ENCODE peak calls at places on chromosomes 11 and 22, in nine cellular contexts. E is activated naive CD8-positive, alpha-beta T cell treated with anti-CD3 and anti-CD28 coated beads for 36 hours; X is NCI-H1092 treated with DMSO at 0.1 percent for 48 hours; G is kidney epithelial cell; I is upper lobe of left lung; V is skeletal muscle cell; L is A549; A is iPS DF 6.9; N is HCT116. U is an unnamed sample.

GRCh38 chr11:61020706-61021235 is 49.3 kb downstream of the CD6 start:
- DNase-seq in E (no peak), X (no peak), G (no peak), I (no peak), V (no peak), L (no peak), A (no peak), N (no peak), U (no peak)

GRCh38 chr22:40512426-40513136 is 123.9 kb downstream of the MRTFA start:
- DNase-seq in E (no peak), X (no peak), G (peak; percentile 92), I (no peak), V (peak; percentile 99), L (peak; percentile 40), A (no peak), N (no peak), U (no peak)

GRCh38 chr22:50517495-50518260 is 7.7 kb downstream of the SCO2 start:
- DNase-seq in E (no peak), X (no peak), G (no peak), I (no peak), V (no peak), L (no peak), A (no peak), N (no peak), U (no peak)

GRCh38 chr22:24412274-24412673 is 15.1 kb upstream of the ADORA2A start:
- DNase-seq in E (no peak), X (no peak), G (no peak), I (no peak), V (no peak), L (no peak), A (no peak), N (no peak), U (no peak)

GRCh38 chr11:58771458-58771855 is 39.7 kb upstream of the GLYAT start:
- DNase-seq in E (no peak), X (no peak), G (no peak), I (no peak), V (no peak), L (no peak), A (no peak), N (no peak), U (no peak)

GRCh38 chr22:49886346-49887073 is 31.7 kb downstream of the ALG12 start:
- DNase-seq in E (no peak), X (no peak), G (no peak), I (no peak), V (no peak), L (no peak), A (no peak), N (no peak), U (no peak)

GRCh38 chr22:36739185-36739584 is 35.6 kb upstream of the CACNG2 start:
- DNase-seq in E (no peak), X (no peak), G (no peak), I (no peak), V (no peak), L (no peak), A (no peak), N (no peak), U (no peak)

GRCh38 chr11:78647986-78648875 is 73.6 kb upstream of the NARS2 start:
- DNase-seq in E (no peak), X (peak; percentile 7), G (no peak), I (no peak), V (no peak), L (no peak), A (no peak), N (no peak), U (no peak)

GRCh38 chr11:124717786-124718634 is 21.7 kb upstream of the NRGN start:
- DNase-seq in E (peak; percentile 15), X (peak; percentile 55), G (no peak), I (peak; percentile 87), V (no peak), L (no peak), A (no peak), N (no peak), U (peak; percentile 2)

GRCh38 chr11:66617148-66617814 is 851 bp downstream of the RBM14 start:
- DNase-seq in E (no peak), X (no peak), G (no peak), I (no peak), V (no peak), L (no peak), A (no peak), N (no peak), U (no peak)

GRCh38 chr11:11265994-11266606 is 87.0 kb downstream of the CSNK2A3 start:
- DNase-seq in E (peak; percentile 50), X (peak; percentile 24), G (no peak), I (peak; percentile 88), V (no peak), L (peak; percentile 64), A (peak; percentile 43), N (peak; percentile 16), U (peak; percentile 18)

GRCh38 chr11:34890812-34891211 is 25.4 kb downstream of the APIP start:
- DNase-seq in E (no peak), X (peak; percentile 49), G (no peak), I (no peak), V (no peak), L (no peak), A (no peak), N (peak; percentile 56), U (no peak)

GRCh38 chr11:122731500-122731913 is 76.0 kb downstream of the UBASH3B start:
- DNase-seq in E (no peak), X (no peak), G (no peak), I (no peak), V (peak; percentile 84), L (peak; percentile 55), A (no peak), N (no peak), U (no peak)

GRCh38 chr11:910044-910588 is 494 bp downstream of the CHID1 start:
- DNase-seq in E (no peak), X (no peak), G (no peak), I (no peak), V (no peak), L (no peak), A (no peak), N (no peak), U (peak; percentile 25)

GRCh38 chr11:22130462-22131053 is 62.3 kb upstream of the ANO5 start:
- DNase-seq in E (no peak), X (peak; percentile 63), G (no peak), I (no peak), V (no peak), L (no peak), A (no peak), N (no peak), U (no peak)

GRCh38 chr22:19942071-19942885 is 660 bp upstream of the TXNRD2 start:
- DNase-seq in E (no peak), X (no peak), G (no peak), I (no peak), V (no peak), L (peak; percentile 18), A (no peak), N (no peak), U (no peak)

GRCh38 chr11:129643031-129643721 is 172.5 kb upstream of the TMEM45B start:
- DNase-seq in E (peak; percentile 17), X (no peak), G (no peak), I (no peak), V (peak; percentile 68), L (peak; percentile 31), A (no peak), N (no peak), U (no peak)

GRCh38 chr11:116993599-116993998 is 104.6 kb downstream of the SIK3 start:
- DNase-seq in E (no peak), X (no peak), G (no peak), I (no peak), V (no peak), L (no peak), A (no peak), N (no peak), U (no peak)

GRCh38 chr22:32723632-32724031 is 77.9 kb upstream of the TIMP3 start:
- DNase-seq in E (peak; percentile 56), X (no peak), G (peak; percentile 18), I (peak; percentile 89), V (peak; percentile 84), L (no peak), A (no peak), N (no peak), U (peak; percentile 23)

GRCh38 chr11:92751594-92751993 is 217.9 kb upstream of the MTNR1B start:
- DNase-seq in E (no peak), X (no peak), G (no peak), I (no peak), V (no peak), L (no peak), A (no peak), N (no peak), U (no peak)

GRCh38 chr11:1987024-1987423 is 10.6 kb downstream of the H19 start:
- DNase-seq in E (no peak), X (no peak), G (no peak), I (no peak), V (no peak), L (no peak), A (no peak), N (no peak), U (no peak)

GRCh38 chr22:25651332-25651731 is 86.9 kb downstream of the GRK3 start:
- DNase-seq in E (no peak), X (peak; percentile 15), G (no peak), I (no peak), V (no peak), L (no peak), A (no peak), N (no peak), U (no peak)

GRCh38 chr11:1450958-1451710 is 35.4 kb downstream of the MOB2 start:
- DNase-seq in E (no peak), X (no peak), G (no peak), I (peak; percentile 68), V (no peak), L (no peak), A (no peak), N (no peak), U (no peak)

GRCh38 chr22:27754247-27754887 is 47.2 kb downstream of the MN1 start:
- DNase-seq in E (no peak), X (peak; percentile 28), G (no peak), I (peak; percentile 54), V (no peak), L (no peak), A (no peak), N (no peak), U (no peak)

GRCh38 chr11:47979378-47980092 is 824 bp upstream of the PTPRJ start:
- DNase-seq in E (no peak), X (peak; percentile 22), G (no peak), I (no peak), V (no peak), L (peak; percentile 61), A (no peak), N (no peak), U (no peak)